ENCODE peak calls at places on chromosomes 2 and 18, in five cellular contexts. K, Z, L, G and M are unnamed samples.

GRCh38 chr18:23243178-23243577 is 107.9 kb downstream of the CABLES1 start:
- DNase-seq in K (no peak), Z (no peak), L (no peak), G (peak; percentile 77), M (no peak)

GRCh38 chr18:21300035-21300434 is 58.0 kb downstream of the GREB1L start:
- DNase-seq in K (no peak), Z (no peak), L (no peak), G (no peak), M (no peak)

GRCh38 chr2:38682008-38682575 is 16.2 kb downstream of the GALM start:
- DNase-seq in K (no peak), Z (no peak), L (no peak), G (no peak), M (no peak)

GRCh38 chr18:47756364-47757016 is 174.0 kb downstream of the SMAD2 start:
- DNase-seq in K (peak; percentile 30), Z (peak; percentile 72), L (peak; percentile 42), G (peak; percentile 85), M (peak; percentile 88)

GRCh38 chr2:157989227-157989626 is 112.4 kb upstream of the UPP2 start:
- DNase-seq in K (no peak), Z (no peak), L (no peak), G (no peak), M (no peak)

GRCh38 chr2:183729380-183729779 is 605.1 kb downstream of the NUP35 start:
- DNase-seq in K (no peak), Z (no peak), L (no peak), G (no peak), M (no peak)

GRCh38 chr18:51398104-51398503 is 200.6 kb upstream of the MEX3C start:
- DNase-seq in K (no peak), Z (no peak), L (no peak), G (no peak), M (no peak)

GRCh38 chr2:222255090-222255489 is 43.7 kb downstream of the PAX3 start:
- DNase-seq in K (no peak), Z (no peak), L (no peak), G (no peak), M (no peak)

GRCh38 chr2:65436825-65437221 is 4.4 kb upstream of the SPRED2 start:
- DNase-seq in K (no peak), Z (no peak), L (no peak), G (no peak), M (peak; percentile 22)

GRCh38 chr2:9212661-9213411 is 6.2 kb downstream of the ASAP2 start:
- DNase-seq in K (no peak), Z (no peak), L (no peak), G (no peak), M (no peak)

GRCh38 chr2:171210864-171211431 is 50.3 kb upstream of the TLK1 start:
- DNase-seq in K (no peak), Z (no peak), L (no peak), G (no peak), M (no peak)

GRCh38 chr2:233446121-233446520 is 91.8 kb downstream of the DGKD start:
- DNase-seq in K (no peak), Z (no peak), L (no peak), G (no peak), M (no peak)

GRCh38 chr2:190506666-190507065 is 27.9 kb downstream of the NEMP2 start:
- DNase-seq in K (no peak), Z (no peak), L (no peak), G (no peak), M (no peak)

GRCh38 chr2:101349893-101350662 is 37.2 kb downstream of the CREG2 start:
- DNase-seq in K (no peak), Z (no peak), L (peak; percentile 80), G (no peak), M (no peak)

GRCh38 chr2:226123307-226123706 is 676.3 kb downstream of the IRS1 start:
- DNase-seq in K (no peak), Z (no peak), L (peak; percentile 62), G (no peak), M (no peak)

GRCh38 chr2:213627054-213627710 is 342.9 kb downstream of the SPAG16 start:
- DNase-seq in K (no peak), Z (no peak), L (no peak), G (no peak), M (no peak)

GRCh38 chr2:5693288-5694015 is 1.3 kb downstream of the SOX11 start:
- DNase-seq in K (no peak), Z (peak; percentile 23), L (no peak), G (peak; percentile 80), M (peak; percentile 76)

GRCh38 chr18:72107647-72108046 is 436.5 kb downstream of the CBLN2 start:
- DNase-seq in K (no peak), Z (no peak), L (peak; percentile 3), G (no peak), M (no peak)

GRCh38 chr18:13494879-13495465 is 231.4 kb downstream of the FAM210A start:
- DNase-seq in K (no peak), Z (no peak), L (no peak), G (no peak), M (no peak)

GRCh38 chr2:45919711-45920111 is 268.2 kb downstream of the PRKCE start:
- DNase-seq in K (no peak), Z (no peak), L (no peak), G (no peak), M (no peak)

GRCh38 chr2:196248467-196249104 is 77.2 kb upstream of the STK17B start:
- DNase-seq in K (no peak), Z (no peak), L (no peak), G (no peak), M (no peak)

GRCh38 chr2:25326326-25327013 is 15.3 kb downstream of the DNMT3A start:
- DNase-seq in K (no peak), Z (no peak), L (no peak), G (no peak), M (no peak)

GRCh38 chr18:63057707-63058106 is 261.9 kb downstream of the BCL2 start:
- DNase-seq in K (no peak), Z (no peak), L (no peak), G (no peak), M (no peak)

GRCh38 chr2:86704482-86704971 is 15.6 kb upstream of the RMND5A start:
- DNase-seq in K (peak; percentile 65), Z (no peak), L (peak; percentile 67), G (no peak), M (no peak)

GRCh38 chr2:234171666-234172065 is 121.2 kb downstream of the SPP2 start:
- DNase-seq in K (no peak), Z (no peak), L (no peak), G (no peak), M (no peak)

GRCh38 chr2:219041252-219041651 is at the start of gene CFAP65:
- DNase-seq in K (peak; percentile 37), Z (no peak), L (peak; percentile 56), G (no peak), M (peak; percentile 80)

GRCh38 chr2:180240774-180241173 is 233.7 kb upstream of the CWC22 start:
- DNase-seq in K (no peak), Z (no peak), L (peak; percentile 43), G (no peak), M (no peak)

GRCh38 chr2:65292095-65292378 is 64.4 kb downstream of the ACTR2 start:
- DNase-seq in K (no peak), Z (no peak), L (no peak), G (no peak), M (no peak)

GRCh38 chr2:188142636-188143035 is 149.0 kb upstream of the GULP1 start:
- DNase-seq in K (no peak), Z (no peak), L (peak; percentile 56), G (no peak), M (no peak)

GRCh38 chr2:27211241-27211942 is 449 bp upstream of the ATRAID start:
- DNase-seq in K (no peak), Z (no peak), L (peak; percentile 6), G (no peak), M (no peak)

GRCh38 chr2:66940082-66940481 is 457.1 kb upstream of the ETAA1 start:
- DNase-seq in K (no peak), Z (no peak), L (no peak), G (no peak), M (no peak)

GRCh38 chr2:26706616-26707473 is 14.3 kb downstream of the KCNK3 start:
- DNase-seq in K (peak; percentile 57), Z (peak; percentile 33), L (no peak), G (peak; percentile 58), M (no peak)

GRCh38 chr2:219501441-219501840 is 2.8 kb downstream of the GMPPA start:
- DNase-seq in K (no peak), Z (no peak), L (no peak), G (no peak), M (no peak)

GRCh38 chr2:187580462-187581124 is 26.4 kb upstream of the TFPI start:
- DNase-seq in K (no peak), Z (no peak), L (peak; percentile 87), G (no peak), M (no peak)

GRCh38 chr2:16948710-16949109 is 283.1 kb upstream of the CYRIA start:
- DNase-seq in K (no peak), Z (no peak), L (no peak), G (no peak), M (no peak)

GRCh38 chr18:39806519-39806918 is 2148.5 kb upstream of the PIK3C3 start:
- DNase-seq in K (no peak), Z (no peak), L (peak; percentile 66), G (no peak), M (no peak)

GRCh38 chr2:45009928-45010705 is 865 bp upstream of the SIX2 start:
- DNase-seq in K (peak; percentile 72), Z (no peak), L (peak; percentile 87), G (peak; percentile 85), M (peak; percentile 52)

GRCh38 chr2:56148825-56149224 is 35.0 kb upstream of the CCDC85A start:
- DNase-seq in K (no peak), Z (no peak), L (no peak), G (no peak), M (no peak)

GRCh38 chr2:128485761-128486639 is 167.3 kb upstream of the HS6ST1 start:
- DNase-seq in K (no peak), Z (no peak), L (no peak), G (no peak), M (no peak)
- TF ChIP-seq CTCF in K (no peak), Z (no peak), L (no peak), G (no peak), M (no peak)

GRCh38 chr2:19774788-19775156 is 127.0 kb downstream of the TTC32 start:
- DNase-seq in K (no peak), Z (no peak), L (no peak), G (no peak), M (no peak)
- TF ChIP-seq CTCF in K (no peak), Z (no peak), L (no peak), G (no peak), M (no peak)

DNA sequence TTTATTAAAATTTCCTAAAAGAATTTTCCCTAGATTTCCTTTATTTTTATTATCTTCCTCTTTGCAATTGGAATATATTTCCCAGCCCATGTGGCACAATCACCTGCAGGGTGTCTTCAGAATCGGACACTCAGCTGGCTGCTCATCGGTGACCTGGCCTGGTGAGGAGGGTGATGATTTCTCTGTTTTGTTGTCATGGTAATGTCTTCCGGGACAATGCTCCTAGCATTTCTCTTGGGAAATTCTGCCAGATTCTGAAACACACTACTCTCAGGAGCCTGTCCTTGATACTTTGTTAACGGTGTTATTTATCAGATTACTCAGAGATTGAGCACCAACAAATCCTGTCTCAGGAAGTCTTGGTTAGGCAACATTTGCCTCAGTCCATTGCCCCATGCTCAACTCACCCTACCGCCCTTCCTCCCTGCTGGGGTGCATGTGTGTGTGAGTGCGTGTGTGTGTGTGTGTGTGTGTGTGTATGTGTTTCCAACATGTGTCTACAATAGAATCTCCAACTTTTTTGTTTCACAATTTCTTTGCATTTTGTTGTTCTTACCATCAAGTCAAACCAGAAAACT is 70.3 kb downstream of the MYT1L start:
- DNase-seq in K (no peak), Z (no peak), L (no peak), G (no peak), M (peak; percentile 32)
- TF ChIP-seq CTCF in K (no peak), Z (no peak), L (no peak), G (no peak), M (no peak)

GRCh38 chr2:99035920-99036319 is 99.9 kb upstream of the CRACDL start:
- DNase-seq in K (no peak), Z (no peak), L (peak; percentile 20), G (no peak), M (no peak)
- TF ChIP-seq CTCF in K (no peak), Z (no peak), L (no peak), G (no peak), M (no peak)